ENCODE peak calls at places on chromosome 11, in eight cellular contexts. C is epithelial cell of esophagus, I is colonic mucosa, F is cardiac muscle cell, O is stomach, Q is AG10803, R is nephron progenitor cell, U is pancreas. D is an unnamed sample.

GRCh38 chr11:12066799-12067508 is 43.4 kb upstream of the MICAL2 start:
- DNase-seq in U (no peak), F (peak), O (no peak), Q (peak), C (peak), I (peak), R (peak), D (no peak)

GRCh38 chr11:8937159-8937558 is 4.4 kb upstream of the C11orf16 start:
- DNase-seq in U (no peak), I (no peak), O (no peak), Q (no peak), R (no peak), F (no peak), C (no peak), D (no peak)

GRCh38 chr11:115892016-115892415 is 387.8 kb upstream of the CADM1 start:
- DNase-seq in I (no peak), F (no peak), O (no peak), Q (no peak), R (no peak), C (no peak), U (no peak), D (no peak)

GRCh38 chr11:69982675-69983570 is 95.2 kb upstream of the ANO1 start:
- DNase-seq in Q (no peak), R (no peak), C (no peak), I (no peak), U (no peak), O (no peak), F (no peak), D (no peak)

GRCh38 chr11:20511982-20512381 is 87.4 kb upstream of the SLC6A5 start:
- DNase-seq in Q (no peak), R (no peak), F (no peak), I (no peak), U (peak), O (no peak), C (no peak), D (no peak)

GRCh38 chr11:43944761-43945311 is 2.4 kb downstream of the C11orf96 start:
- DNase-seq in I (peak), F (peak), O (peak), U (peak), C (peak), R (peak), Q (no peak), D (peak)

GRCh38 chr11:75334976-75335375 is 16.5 kb downstream of the ARRB1 start:
- DNase-seq in R (no peak), F (no peak), I (no peak), C (no peak), Q (no peak), U (no peak), O (no peak), D (no peak)

GRCh38 chr11:68206211-68206610 is 6.9 kb downstream of the KMT5B start:
- DNase-seq in C (peak), I (no peak), U (no peak), R (no peak), Q (peak), F (peak), O (no peak), D (no peak)

GRCh38 chr11:65502274-65502851 is 3.5 kb downstream of the MALAT1 start:
- DNase-seq in I (no peak), O (no peak), R (no peak), Q (peak), F (peak), C (peak), U (no peak), D (no peak)

GRCh38 chr11:47797633-47798032 is 30.5 kb upstream of the FNBP4 start:
- DNase-seq in O (no peak), R (no peak), C (peak), I (no peak), Q (peak), F (peak), U (no peak), D (no peak)

GRCh38 chr11:45755281-45755859 is 49.6 kb upstream of the SLC35C1 start:
- DNase-seq in I (no peak), R (no peak), C (no peak), F (no peak), Q (no peak), U (no peak), O (no peak), D (no peak)

GRCh38 chr11:11998091-11998781 is 10.2 kb downstream of the DKK3 start:
- DNase-seq in O (no peak), C (peak), F (peak), R (no peak), Q (peak), I (no peak), U (no peak), D (no peak)

GRCh38 chr11:127521413-127521812 is 520.8 kb upstream of the KIRREL3 start:
- DNase-seq in C (peak), I (no peak), R (no peak), U (no peak), F (no peak), O (no peak), Q (peak), D (no peak)

GRCh38 chr11:73367482-73368024 is 8.6 kb upstream of the RELT start:
- DNase-seq in Q (no peak), I (no peak), F (no peak), O (no peak), C (no peak), R (no peak), U (no peak), D (no peak)

GRCh38 chr11:126476977-126477376 is 121.5 kb downstream of the ST3GAL4 start:
- DNase-seq in F (no peak), R (no peak), U (no peak), C (no peak), Q (no peak), I (no peak), O (no peak), D (no peak)

GRCh38 chr11:130516868-130517505 is 68.5 kb downstream of the ADAMTS15 start:
- DNase-seq in O (no peak), F (no peak), I (no peak), U (no peak), C (no peak), Q (no peak), R (no peak), D (no peak)

GRCh38 chr11:12827929-12828812 is 153.9 kb downstream of the TEAD1 start:
- DNase-seq in F (peak), C (peak), O (peak), Q (peak), U (peak), R (peak), I (peak), D (no peak)

GRCh38 chr11:120125509-120125908 is 12.4 kb downstream of the TRIM29 start:
- DNase-seq in U (no peak), Q (no peak), O (no peak), F (no peak), R (no peak), I (no peak), C (no peak), D (no peak)

GRCh38 chr11:24198458-24198857 is 298.4 kb upstream of the LUZP2 start:
- DNase-seq in U (no peak), R (no peak), I (no peak), O (no peak), C (no peak), Q (peak), F (peak), D (no peak)

GRCh38 chr11:2186669-2187266 is 15.2 kb upstream of the TH start:
- DNase-seq in R (peak), Q (peak), U (no peak), C (peak), F (peak), O (peak), I (no peak), D (peak)

GRCh38 chr11:82747471-82747870 is 13.8 kb upstream of the FAM181B start:
- DNase-seq in U (no peak), C (peak), I (no peak), O (no peak), F (no peak), R (no peak), Q (no peak), D (no peak)

GRCh38 chr11:55956521-55956920 is 13.2 kb downstream of the OR10AG1 start:
- DNase-seq in R (no peak), I (no peak), U (no peak), C (no peak), Q (no peak), F (no peak), O (no peak), D (no peak)

DNA sequence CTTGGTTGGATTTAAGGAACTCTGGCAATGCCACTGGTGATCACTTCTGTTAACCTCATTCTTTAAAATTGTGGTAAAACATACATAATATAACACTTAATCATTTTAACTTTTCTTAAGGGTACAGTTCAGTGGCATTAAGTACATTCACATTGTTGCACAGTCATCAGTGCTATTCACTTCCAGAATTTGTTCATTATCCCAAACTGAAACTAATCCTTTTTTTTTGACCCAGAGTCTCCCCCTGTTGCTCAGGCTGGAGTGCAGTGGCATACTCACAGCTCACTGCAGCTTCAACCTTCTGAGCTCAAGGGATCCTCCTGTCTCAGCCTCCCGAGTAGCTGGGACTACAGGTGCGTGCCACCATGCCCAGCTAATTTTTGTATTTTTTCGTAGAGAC is 10.6 kb downstream of the ELF5 start:
- DNase-seq in Q (no peak), U (no peak), O (no peak), C (no peak), R (no peak), F (no peak), I (no peak), D (no peak)
- TF ChIP-seq CTCF in Q (peak), U (no peak), O (no peak), C (no peak), R (no peak), F (no peak), I (no peak), D (no peak)

GRCh38 chr11:85835729-85836128 is 19.5 kb upstream of the CCDC83 start:
- DNase-seq in Q (no peak), O (no peak), F (no peak), U (no peak), I (no peak), C (no peak), R (no peak), D (no peak)
- TF ChIP-seq CTCF in Q (no peak), O (no peak), F (no peak), U (no peak), I (no peak), C (no peak), R (no peak), D (no peak)

GRCh38 chr11:114496915-114497314 is 57.6 kb downstream of the REXO2 start:
- DNase-seq in C (no peak), R (no peak), Q (no peak), I (no peak), U (no peak), F (no peak), O (no peak), D (no peak)
- TF ChIP-seq CTCF in C (no peak), R (no peak), Q (no peak), I (no peak), U (no peak), F (no peak), O (no peak), D (no peak)

GRCh38 chr11:102364991-102365390 is 18.0 kb downstream of the BIRC2 start:
- DNase-seq in U (no peak), C (no peak), R (no peak), Q (no peak), O (no peak), I (no peak), F (no peak), D (no peak)

GRCh38 chr11:102368472-102368871 is 21.5 kb downstream of the BIRC2 start:
- DNase-seq in R (no peak), U (no peak), I (no peak), Q (no peak), F (no peak), O (no peak), C (no peak), D (no peak)

DNA sequence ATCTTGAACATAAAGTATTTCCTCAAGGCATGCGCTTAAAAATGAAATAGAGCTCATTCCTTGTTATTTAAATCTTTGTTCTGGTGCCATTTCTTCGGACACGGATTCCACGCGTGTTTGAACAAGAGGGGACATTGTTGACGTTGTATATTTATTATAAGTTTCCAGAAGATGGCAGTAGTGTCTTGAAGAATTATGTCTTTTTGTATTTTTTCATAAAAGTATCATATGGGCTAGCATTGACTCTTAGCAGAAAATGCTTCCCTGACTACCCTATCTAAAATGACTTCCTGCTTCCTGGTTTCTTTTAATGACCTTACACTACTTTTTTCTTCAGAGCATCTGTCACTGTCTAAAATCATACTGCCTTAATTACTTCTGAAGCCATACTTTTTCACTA is 20.4 kb downstream of the BIRC2 start:
- DNase-seq in F (peak), I (no peak), C (peak), Q (peak), O (no peak), U (no peak), R (no peak), D (no peak)
- TF ChIP-seq CTCF in F (peak), I (no peak), C (no peak), Q (peak), O (no peak), U (no peak), R (no peak), D (peak)

D was measured in natural killer cell.